ENCODE peak calls at places on chromosomes 11 and 22, in five cellular contexts. N is neuronal stem cell, K is mesenchymal stem cell, R is H9, V is H1. M is an unnamed sample.

GRCh38 chr11:34588701-34589100 is 32.2 kb upstream of the EHF start:
- DNase-seq in N (no peak), R (no peak), V (no peak), K (no peak), M (no peak)

GRCh38 chr11:36306888-36307287 is 10.8 kb downstream of the PRR5L start:
- DNase-seq in R (no peak), V (no peak), K (peak), N (no peak), M (peak)

GRCh38 chr11:108965602-108966001 is 300.7 kb downstream of the DDX10 start:
- DNase-seq in V (no peak), R (no peak), N (no peak), K (peak), M (peak)

GRCh38 chr11:2951235-2952110 is 22.3 kb upstream of the PHLDA2 start:
- DNase-seq in N (no peak), R (no peak), K (peak), V (no peak), M (no peak)

GRCh38 chr11:17515443-17516176 is 28.6 kb downstream of the USH1C start:
- DNase-seq in N (no peak), V (no peak), K (no peak), R (no peak), M (no peak)

GRCh38 chr11:34830035-34830434 is 86.1 kb downstream of the APIP start:
- DNase-seq in K (no peak), R (no peak), N (no peak), V (no peak), M (no peak)

GRCh38 chr11:30917859-30918478 is 331.8 kb upstream of the MPPED2 start:
- DNase-seq in V (no peak), N (peak), R (no peak), K (peak), M (peak)

GRCh38 chr22:38124236-38124974 is 13.9 kb upstream of the BAIAP2L2 start:
- DNase-seq in V (no peak), N (no peak), K (no peak), R (peak), M (no peak)

GRCh38 chr11:92735039-92735438 is 234.4 kb upstream of the MTNR1B start:
- DNase-seq in R (no peak), N (no peak), K (no peak), V (no peak), M (peak)

GRCh38 chr11:67240575-67241389 is 25.5 kb upstream of the GRK2 start:
- DNase-seq in N (no peak), V (no peak), R (peak), K (peak), M (peak)

GRCh38 chr22:44638966-44639739 is 62.9 kb upstream of the PRR5 start:
- DNase-seq in N (no peak), K (no peak), V (no peak), R (no peak), M (no peak)

GRCh38 chr11:76626921-76627391 is 43.6 kb downstream of the LRRC32 start:
- DNase-seq in K (peak), N (no peak), V (no peak), R (no peak), M (no peak)

GRCh38 chr11:12692238-12693074 is 18.2 kb downstream of the TEAD1 start:
- DNase-seq in R (no peak), N (no peak), K (peak), V (no peak), M (peak)

GRCh38 chr11:10499452-10500262 is 41.3 kb downstream of the RNF141 start:
- DNase-seq in R (no peak), K (no peak), N (no peak), V (no peak), M (no peak)

GRCh38 chr22:48644108-48644507 is 1183.6 kb downstream of the BRD1 start:
- DNase-seq in K (no peak), N (no peak), V (no peak), R (no peak), M (no peak)

GRCh38 chr11:61693897-61694840 is 14.0 kb downstream of the DAGLA start:
- DNase-seq in K (no peak), R (no peak), N (no peak), V (no peak), M (no peak)

GRCh38 chr22:45603631-45604030 is 68.0 kb upstream of the ATXN10 start:
- DNase-seq in R (no peak), N (no peak), K (no peak), V (no peak), M (no peak)

GRCh38 chr11:26550022-26550421 is 22.0 kb downstream of the MUC15 start:
- DNase-seq in K (no peak), R (no peak), N (no peak), V (no peak), M (no peak)

GRCh38 chr11:69636512-69636866 is 4.5 kb upstream of the CCND1 start:
- DNase-seq in R (peak), N (peak), V (peak), K (peak), M (no peak)

GRCh38 chr22:50174382-50175190 is 4.1 kb downstream of the PANX2 start:
- DNase-seq in N (no peak), V (no peak), K (no peak), R (no peak), M (no peak)

GRCh38 chr22:50735739-50736030 is 2.3 kb upstream of the ACR start:
- DNase-seq in R (no peak), V (no peak), N (no peak), K (no peak), M (no peak)

GRCh38 chr22:39592104-39593060 is 21.8 kb downstream of the CACNA1I start:
- DNase-seq in V (no peak), K (peak), R (no peak), N (no peak), M (no peak)

GRCh38 chr11:65613091-65613928 is 711 bp downstream of the MAP3K11 start:
- DNase-seq in K (no peak), N (no peak), R (no peak), V (no peak), M (no peak)

GRCh38 chr11:79333381-79333780 is 107.4 kb downstream of the TENM4 start:
- DNase-seq in R (no peak), V (no peak), K (no peak), N (no peak), M (no peak)

GRCh38 chr11:45259607-45260006 is 26.5 kb downstream of the SYT13 start:
- DNase-seq in V (no peak), N (no peak), K (no peak), R (no peak), M (no peak)

GRCh38 chr11:119375629-119376196 is 5.8 kb downstream of the USP2 start:
- DNase-seq in K (peak), N (no peak), R (peak), V (no peak), M (no peak)
- H2AFZ ChIP-seq in K (no peak), N (peak), R (no peak), V (no peak), M (no peak)

GRCh38 chr22:36191106-36191836 is 10.3 kb downstream of the APOL4 start:
- DNase-seq in N (no peak), V (no peak), R (no peak), K (no peak), M (no peak)
- H2BK12ac ChIP-seq in N (peak), V (peak), R (no peak), K (no peak), M (no peak)

GRCh38 chr11:131672191-131672590 is 301.8 kb downstream of the NTM start:
- DNase-seq in R (no peak), N (no peak), V (no peak), K (no peak), M (no peak)
- H2AFZ ChIP-seq in R (no peak), N (no peak), V (peak), K (no peak), M (no peak)

GRCh38 chr22:21739828-21740377 is 4.3 kb upstream of the YPEL1 start:
- DNase-seq in R (no peak), K (no peak), N (no peak), V (no peak), M (no peak)

GRCh38 chr22:21741059-21741458 is 5.5 kb upstream of the YPEL1 start:
- DNase-seq in V (no peak), R (no peak), N (no peak), K (no peak), M (no peak)

GRCh38 chr22:21738081-21738480 is 2.5 kb upstream of the YPEL1 start:
- DNase-seq in K (no peak), V (no peak), R (no peak), N (no peak), M (no peak)

GRCh38 chr22:21738966-21739365 is 3.4 kb upstream of the YPEL1 start:
- DNase-seq in N (no peak), R (no peak), V (no peak), K (no peak), M (no peak)

GRCh38 chr22:21741790-21742189 is 6.2 kb upstream of the YPEL1 start:
- DNase-seq in N (no peak), K (no peak), R (no peak), V (no peak), M (no peak)
- H2BK12ac ChIP-seq in N (no peak), K (no peak), R (no peak), V (no peak), M (no peak)

DNA sequence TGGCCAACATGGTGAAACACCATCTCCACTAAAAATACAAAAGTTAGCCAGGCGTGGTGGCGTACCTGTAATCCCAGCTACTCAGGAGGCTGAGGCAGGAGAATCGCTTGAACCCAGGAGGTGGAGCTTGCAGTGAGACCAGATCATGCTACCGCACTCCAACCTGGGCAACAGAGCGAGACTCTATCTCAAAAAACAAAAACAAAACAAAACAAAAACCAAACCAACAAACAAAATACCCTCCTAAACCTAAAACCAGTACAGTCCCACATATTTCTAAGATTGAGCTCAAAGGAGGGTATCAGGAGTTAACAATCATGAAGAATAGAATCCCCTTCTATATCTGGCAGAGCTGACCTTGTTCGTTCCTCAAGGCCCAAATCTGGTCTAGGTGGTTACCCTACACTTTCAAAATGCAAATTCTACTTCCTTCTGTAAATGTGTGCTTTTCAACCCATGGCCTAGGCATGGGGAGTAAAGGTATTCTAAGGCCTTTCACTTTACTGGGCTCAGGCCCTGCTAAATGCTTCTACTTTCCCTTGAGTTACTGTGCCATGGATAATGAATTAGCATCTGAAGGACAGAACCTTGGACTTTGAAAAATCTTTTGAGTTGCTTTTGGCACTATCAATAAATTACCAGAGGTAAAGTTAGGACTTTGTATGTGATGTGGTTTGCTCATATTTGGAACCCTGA is 10.4 kb upstream of the PPP2R1B start:
- DNase-seq in V (no peak), K (no peak), R (no peak), N (no peak), M (no peak)
- H2AFZ ChIP-seq in V (no peak), K (no peak), R (no peak), N (no peak), M (no peak)

DNA sequence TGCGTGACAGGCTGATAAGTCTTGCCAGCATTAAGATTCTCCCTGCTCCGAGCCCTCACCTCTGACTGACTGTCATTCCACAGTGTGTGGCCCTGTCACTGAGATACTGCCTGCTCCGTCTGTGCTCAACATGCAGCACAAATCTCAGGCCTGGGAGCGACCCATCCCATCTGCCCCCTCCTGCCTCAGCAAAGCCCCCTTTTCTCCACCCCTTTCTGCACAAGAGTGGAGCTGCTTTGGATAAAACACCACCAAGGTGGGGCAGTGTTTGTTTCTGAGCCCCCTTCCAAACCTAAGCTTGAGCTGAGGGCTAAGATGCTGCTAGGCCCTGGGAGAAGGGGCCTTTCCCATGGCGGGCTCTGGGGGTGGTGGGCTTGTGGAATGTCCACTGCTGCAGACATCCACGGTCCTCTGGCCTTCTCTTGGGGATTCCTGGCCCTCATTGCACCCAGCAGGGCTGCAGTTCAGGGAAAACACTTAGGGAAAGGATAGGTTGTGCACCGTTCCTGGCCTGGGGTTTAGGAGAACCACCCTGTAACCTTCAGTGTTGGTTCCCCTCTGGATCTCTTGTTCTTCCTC is 594.1 kb downstream of the TBC1D22A start:
- DNase-seq in V (no peak), R (no peak), N (no peak), K (no peak), M (no peak)
- H2BK12ac ChIP-seq in V (no peak), R (no peak), N (no peak), K (no peak), M (no peak)

GRCh38 chr11:706957-707816 is 1.2 kb downstream of the EPS8L2 start:
- DNase-seq in K (peak), V (no peak), R (peak), N (no peak), M (peak)
- H2AFZ ChIP-seq in K (peak), V (no peak), R (no peak), N (peak), M (peak)

GRCh38 chr11:103798029-103798428 is 238.4 kb upstream of the DDI1 start:
- DNase-seq in K (peak), V (no peak), N (no peak), R (no peak), M (no peak)

GRCh38 chr11:103798456-103798855 is 238.0 kb upstream of the DDI1 start:
- DNase-seq in N (no peak), V (no peak), K (no peak), R (no peak), M (no peak)

GRCh38 chr11:103805688-103806009 is 230.8 kb upstream of the DDI1 start:
- DNase-seq in R (no peak), K (no peak), N (no peak), V (no peak), M (no peak)

GRCh38 chr11:103803062-103803461 is 233.4 kb upstream of the DDI1 start:
- DNase-seq in R (no peak), K (peak), V (no peak), N (no peak), M (no peak)

DNA sequence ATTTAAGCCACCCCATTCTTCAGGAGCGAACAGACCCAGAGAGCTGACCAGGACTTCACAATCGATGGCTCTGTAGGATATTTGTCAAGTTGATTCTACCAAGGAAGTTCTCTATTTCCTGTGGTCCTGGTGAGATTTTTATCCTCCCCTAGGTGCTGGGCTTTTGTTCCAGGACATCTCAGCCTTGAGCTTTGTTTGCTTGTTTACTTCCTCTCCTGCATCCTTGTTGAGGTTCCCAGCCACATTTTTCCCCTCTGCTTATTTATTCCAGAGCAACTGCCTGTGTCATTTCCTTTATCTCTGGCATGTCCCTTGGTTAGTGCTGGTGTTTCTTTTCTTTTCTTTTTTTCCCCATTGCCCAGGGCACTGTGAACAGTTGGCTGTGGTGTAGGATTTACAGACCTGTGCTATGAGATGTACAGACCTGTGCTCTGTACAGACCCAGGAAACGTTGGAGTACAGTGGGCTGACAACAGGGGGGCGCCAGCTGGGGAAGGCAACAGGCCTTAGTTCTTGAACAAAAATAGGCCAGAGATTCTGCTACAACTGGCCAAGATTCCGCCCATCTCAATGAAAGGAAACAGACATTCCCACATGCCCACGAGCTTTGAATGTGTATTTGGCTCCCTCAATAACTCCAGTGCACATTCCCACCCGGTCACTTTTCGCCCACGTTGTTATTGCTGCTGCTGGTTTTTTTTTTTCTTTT is 235.9 kb upstream of the DDI1 start:
- DNase-seq in K (peak), R (peak), V (no peak), N (no peak), M (no peak)
- H2BK12ac ChIP-seq in K (no peak), R (no peak), V (no peak), N (no peak), M (peak)

GRCh38 chr11:44033856-44034255 is 13.9 kb upstream of the ACCSL start:
- DNase-seq in N (no peak), V (no peak), K (no peak), R (no peak), M (no peak)

GRCh38 chr11:44034639-44035038 is 13.1 kb upstream of the ACCSL start:
- DNase-seq in K (no peak), N (no peak), V (no peak), R (peak), M (no peak)

GRCh38 chr11:44031549-44031948 is 16.2 kb upstream of the ACCSL start:
- DNase-seq in V (no peak), R (no peak), K (no peak), N (no peak), M (no peak)

GRCh38 chr11:44032304-44033085 is 15.3 kb upstream of the ACCSL start:
- DNase-seq in V (no peak), N (no peak), K (peak), R (no peak), M (no peak)

GRCh38 chr11:44033411-44033850 is 14.3 kb upstream of the ACCSL start:
- DNase-seq in N (no peak), V (no peak), K (no peak), R (no peak), M (no peak)
- H2AFZ ChIP-seq in N (peak), V (no peak), K (no peak), R (no peak), M (no peak)

GRCh38 chr22:19090586-19091127 is 31.6 kb downstream of the DGCR2 start:
- DNase-seq in N (no peak), R (no peak), K (no peak), V (no peak), M (no peak)

GRCh38 chr22:19090183-19090582 is 32.0 kb downstream of the DGCR2 start:
- DNase-seq in N (no peak), V (no peak), R (no peak), K (no peak), M (no peak)

GRCh38 chr22:19086417-19086816 is 35.8 kb downstream of the DGCR2 start:
- DNase-seq in K (no peak), N (no peak), R (no peak), V (no peak), M (no peak)

GRCh38 chr22:19086944-19087343 is 35.3 kb downstream of the DGCR2 start:
- DNase-seq in R (no peak), K (peak), V (no peak), N (no peak), M (no peak)

GRCh38 chr22:19088866-19089595 is 33.2 kb downstream of the DGCR2 start:
- DNase-seq in K (no peak), V (no peak), R (no peak), N (no peak), M (no peak)
- H2BK12ac ChIP-seq in K (no peak), V (peak), R (no peak), N (no peak), M (no peak)